ENCODE peak calls at places on chromosomes 11 and 22, in five cellular contexts. G is mammary epithelial cell, J is tibial artery, P is astrocyte, N is PC-3. H is an unnamed sample.

GRCh38 chr22:46823654-46824053 is 61.2 kb downstream of the TBC1D22A start:
- DNase-seq in G (no peak), J (no peak), P (no peak), N (no peak), H (no peak)

GRCh38 chr11:125141686-125142535 is 22.6 kb upstream of the PKNOX2 start:
- DNase-seq in G (no peak), J (no peak), P (no peak), N (peak; percentile 63), H (no peak)

GRCh38 chr11:112000703-112001102 is 24.5 kb upstream of the DLAT start:
- DNase-seq in G (no peak), J (no peak), P (no peak), N (no peak), H (no peak)

GRCh38 chr22:25419247-25420113 is 145.0 kb upstream of the GRK3 start:
- DNase-seq in G (no peak), J (peak; percentile 74), P (no peak), N (no peak), H (no peak)

GRCh38 chr22:28023774-28024173 is 104.7 kb upstream of the PITPNB start:
- DNase-seq in G (no peak), J (no peak), P (no peak), N (no peak), H (no peak)

GRCh38 chr11:128400382-128401203 is 186.8 kb downstream of the ETS1 start:
- DNase-seq in G (no peak), J (no peak), P (no peak), N (no peak), H (no peak)

GRCh38 chr22:25564320-25564978 is at the start of gene GRK3:
- DNase-seq in G (peak; percentile 70), J (peak; percentile 65), P (peak; percentile 16), N (no peak), H (no peak)

GRCh38 chr11:101180481-101180880 is 50.9 kb upstream of the PGR start:
- DNase-seq in G (no peak), J (no peak), P (no peak), N (no peak), H (no peak)

GRCh38 chr11:115550291-115551059 is 46.3 kb upstream of the CADM1 start:
- DNase-seq in G (no peak), J (no peak), P (peak; percentile 25), N (no peak), H (no peak)

DNA sequence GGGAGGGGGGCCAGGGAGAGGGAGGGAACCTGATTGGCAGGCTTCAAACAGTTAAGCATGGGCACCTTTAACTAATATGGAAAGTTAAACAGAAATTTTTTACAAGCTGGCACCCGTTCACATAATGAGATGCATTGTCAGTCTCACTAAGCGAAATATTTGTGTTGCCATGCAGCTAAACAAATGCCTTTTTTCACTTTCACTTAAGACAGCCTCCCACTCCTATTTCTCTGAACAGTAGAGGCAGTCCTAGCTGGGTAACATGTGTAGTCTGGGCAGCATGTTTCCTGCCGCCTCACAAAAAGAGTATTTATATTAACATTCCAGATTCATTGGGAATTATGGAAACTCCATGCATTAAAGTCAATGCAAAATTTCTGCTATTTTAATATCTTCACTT is 62.4 kb upstream of the SOX6 start:
- DNase-seq in G (peak; percentile 25), J (no peak), P (no peak), N (no peak), H (peak; percentile 24)
- TF ChIP-seq CTCF in G (no peak), J (no peak), P (no peak), N (no peak), H (no peak)

DNA sequence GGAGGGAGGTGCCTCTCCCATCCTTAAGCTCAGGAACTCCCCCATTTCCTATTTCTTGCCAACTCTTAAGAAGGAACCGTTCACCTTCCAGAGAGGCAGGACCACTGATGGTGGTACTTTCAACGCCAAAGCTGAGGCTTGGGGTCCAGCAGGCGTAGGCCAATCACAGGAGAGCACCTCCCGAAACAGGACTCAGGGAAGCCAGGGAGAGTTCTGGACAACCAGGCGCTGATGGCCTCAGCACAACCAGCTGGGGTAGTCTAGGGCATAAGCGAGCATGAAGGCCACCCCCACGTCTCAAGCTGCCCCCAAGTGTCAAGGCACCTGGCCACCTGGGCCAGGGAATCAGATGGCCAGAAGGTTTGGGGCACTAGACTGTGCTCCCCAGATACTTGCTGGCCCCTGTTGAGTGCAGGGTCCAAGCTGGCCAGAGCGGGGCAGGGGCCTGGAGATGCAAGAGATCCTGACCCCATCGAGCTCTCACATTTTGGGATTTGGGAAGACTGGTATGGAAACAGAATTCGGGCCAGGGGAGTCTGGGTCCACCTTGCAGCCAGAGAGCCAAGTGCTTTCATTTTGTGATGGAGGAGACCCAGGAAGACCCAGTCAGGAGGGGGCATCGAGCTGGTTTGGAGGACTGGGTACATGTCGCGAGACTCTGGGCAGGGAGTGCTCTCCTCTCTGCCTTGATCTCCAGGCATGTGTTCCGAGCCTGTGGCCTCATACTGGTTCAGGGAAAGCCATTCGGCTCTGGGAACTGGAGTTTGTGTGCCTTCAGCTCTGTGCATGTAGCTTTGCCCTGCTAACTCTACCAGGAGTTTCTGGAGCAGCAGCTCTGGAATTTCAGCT is 926 bp downstream of the CD6 start:
- DNase-seq in G (no peak), J (no peak), P (no peak), N (no peak), H (no peak)
- H3K27ac ChIP-seq in G (no peak overlapping the region), J (no peak overlapping the region), P (no peak overlapping the region), N (no peak overlapping the region), H (no peak overlapping the region)

GRCh38 chr11:63938481-63939350 is at the start of gene NAA40:
- DNase-seq in G (peak; percentile 98), J (peak; percentile 84), P (peak; percentile 88), N (peak; percentile 99), H (peak; percentile 91)
- TF ChIP-seq CTCF in G (no peak), J (peak; percentile 27), P (no peak), N (no peak), H (peak; percentile 29)

DNA sequence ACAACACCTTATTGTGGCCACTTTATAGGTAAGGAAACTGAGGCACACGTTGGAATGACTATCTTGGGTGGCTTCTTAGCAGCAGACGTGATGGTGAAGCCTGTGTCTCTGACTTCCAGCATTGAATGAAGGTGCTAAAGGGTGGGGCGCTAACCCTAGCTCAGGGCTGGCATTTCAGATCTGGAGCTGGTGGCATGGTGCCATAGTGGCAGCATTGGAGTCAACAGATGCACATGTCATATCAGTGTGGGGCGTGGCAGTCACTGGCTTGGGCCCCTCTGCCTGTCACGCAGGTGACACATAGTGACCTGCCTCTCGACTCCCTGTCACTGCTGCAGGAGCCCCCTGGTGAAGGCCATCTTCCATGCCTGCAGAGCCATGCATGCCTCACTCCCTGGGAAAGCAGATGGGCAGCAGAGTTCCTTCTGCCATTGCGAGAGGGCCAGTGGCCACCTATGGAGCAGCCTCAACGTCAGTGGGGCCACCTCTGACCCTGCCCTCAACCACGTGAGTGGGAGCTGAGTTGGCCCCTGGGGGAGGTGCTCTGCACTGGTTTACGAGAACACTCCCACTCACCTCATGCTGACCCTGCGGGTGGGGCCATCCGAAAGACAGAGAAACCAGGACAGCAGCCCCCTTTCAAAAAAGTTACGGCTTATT is 14.8 kb downstream of the SHISA8 start:
- DNase-seq in G (no peak), J (no peak), P (no peak), N (no peak), H (no peak)
- H3K27ac ChIP-seq in G (no peak overlapping the region), J (no peak overlapping the region), P (no peak overlapping the region), N (no peak overlapping the region), H (no peak overlapping the region)

GRCh38 chr11:7687386-7687785 is 14.1 kb upstream of the CYB5R2 start:
- DNase-seq in G (peak; percentile 73), J (no peak), P (no peak), N (peak; percentile 6), H (no peak)

GRCh38 chr11:7688238-7688826 is 15.0 kb upstream of the CYB5R2 start:
- DNase-seq in G (peak; percentile 20), J (no peak), P (no peak), N (peak; percentile 50), H (no peak)

GRCh38 chr11:7689239-7689638 is 15.9 kb upstream of the CYB5R2 start:
- DNase-seq in G (peak; percentile 74), J (no peak), P (no peak), N (no peak), H (peak; percentile 24)

GRCh38 chr11:7691759-7692334 is 14.4 kb downstream of the OVCH2 start:
- DNase-seq in G (no peak), J (no peak), P (peak; percentile 13), N (no peak), H (no peak)

GRCh38 chr11:7690648-7691047 is 15.6 kb downstream of the OVCH2 start:
- DNase-seq in G (no peak), J (no peak), P (no peak), N (peak; percentile 50), H (peak; percentile 20)
- TF ChIP-seq CTCF in G (no peak), J (no peak), P (no peak), N (no peak), H (no peak)

DNA sequence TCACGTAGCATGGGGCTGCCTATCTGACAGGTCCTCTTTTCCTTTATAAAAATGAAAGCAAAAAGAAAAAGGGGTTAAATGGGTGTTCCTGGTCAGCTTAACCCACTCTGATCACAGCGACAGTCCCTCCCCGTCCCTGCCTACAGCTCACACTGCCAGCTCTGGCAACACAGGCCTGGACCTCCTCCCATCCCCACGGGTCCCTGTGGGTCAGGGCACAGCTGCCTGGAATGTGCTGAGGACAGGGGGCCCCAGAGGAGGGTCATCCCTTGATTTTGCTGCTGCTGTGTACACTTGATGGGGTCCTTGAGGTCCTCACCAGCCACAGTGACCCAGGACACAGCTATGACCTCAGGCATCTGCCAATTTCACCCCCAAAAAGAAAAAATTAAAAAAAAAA is 29.6 kb upstream of the CYP2D6 start:
- DNase-seq in G (no peak), J (no peak), P (no peak), N (no peak), H (no peak)
- H3K27ac ChIP-seq in G (no peak overlapping the region), J (no peak overlapping the region), P (no peak overlapping the region), N (no peak overlapping the region), H (no peak overlapping the region)

GRCh38 chr11:9260182-9261146 is 4.7 kb downstream of the DENND5A start:
- DNase-seq in G (no peak), J (no peak), P (no peak), N (no peak), H (no peak)
- TF ChIP-seq CTCF in G (peak; percentile 19), J (no peak), P (peak; percentile 24), N (peak; percentile 41), H (peak; percentile 29)

DNA sequence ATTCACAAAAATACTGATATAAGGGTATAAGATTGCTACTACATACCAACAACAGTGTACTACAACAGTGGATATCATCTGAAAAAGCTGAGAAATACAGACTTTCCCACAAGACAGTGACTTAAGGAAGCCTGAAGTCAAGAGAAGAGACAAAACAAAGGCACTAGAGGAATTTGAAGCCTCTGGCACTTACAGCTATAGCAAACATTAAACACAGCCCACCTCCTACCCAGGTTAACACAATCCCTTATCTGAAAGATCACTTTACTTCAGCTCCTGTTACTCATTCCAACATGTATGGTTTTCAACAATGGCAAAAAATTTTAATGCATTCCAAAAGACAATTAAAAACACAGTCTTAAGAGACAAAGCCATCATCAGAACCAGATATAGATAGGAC is 388.5 kb downstream of the JRKL start:
- DNase-seq in G (no peak), J (no peak), P (no peak), N (no peak), H (no peak)
- H3K27ac ChIP-seq in G (no peak overlapping the region), J (no peak overlapping the region), P (no peak overlapping the region), N (no peak overlapping the region), H (no peak overlapping the region)

GRCh38 chr22:35752172-35752832 is 34.6 kb downstream of the APOL5 start:
- DNase-seq in G (no peak), J (no peak), P (no peak), N (no peak), H (no peak)
- TF ChIP-seq CTCF in G (no peak), J (no peak), P (no peak), N (no peak), H (no peak)